ENCODE peak calls at places on chromosomes 7 and 10, in five cellular contexts. One of them, this sample, is unnamed.

GRCh38 chr10:83983578-83984255 is 155.6 kb upstream of the GHITM start:
- DNase-seq in lower lobe of right lung: no peak
- DNase-seq in heart left ventricle: no peak
- DNase-seq in stimulated activated CD8-positive, alpha-beta memory T cell treated with anti-CD3 and anti-CD28 coated beads, Interleukin-2, amount 100 ng/mL, for 48 hours: no peak
- DNase-seq in activated gamma-delta T cell treated with anti-CD3 and anti-CD28 coated beads, Interleukin-2, amount 50 U/mL, for 16 hours: no peak
- DNase-seq in this sample: no peak

GRCh38 chr10:89392974-89393373 is 551 bp downstream of the IFIT1 start:
- DNase-seq in activated gamma-delta T cell treated with anti-CD3 and anti-CD28 coated beads, Interleukin-2, amount 50 U/mL, for 16 hours: no peak
- DNase-seq in lower lobe of right lung: no peak
- DNase-seq in heart left ventricle: no peak
- DNase-seq in stimulated activated CD8-positive, alpha-beta memory T cell treated with anti-CD3 and anti-CD28 coated beads, Interleukin-2, amount 100 ng/mL, for 48 hours: no peak
- DNase-seq in this sample: no peak

GRCh38 chr7:74623135-74623534 is 34.4 kb upstream of the GTF2I start:
- DNase-seq in activated gamma-delta T cell treated with anti-CD3 and anti-CD28 coated beads, Interleukin-2, amount 50 U/mL, for 16 hours: no peak
- DNase-seq in heart left ventricle: no peak
- DNase-seq in lower lobe of right lung: no peak
- DNase-seq in stimulated activated CD8-positive, alpha-beta memory T cell treated with anti-CD3 and anti-CD28 coated beads, Interleukin-2, amount 100 ng/mL, for 48 hours: no peak
- DNase-seq in this sample: no peak

GRCh38 chr7:69932034-69932628 is 333.9 kb downstream of the AUTS2 start:
- DNase-seq in heart left ventricle: no peak
- DNase-seq in activated gamma-delta T cell treated with anti-CD3 and anti-CD28 coated beads, Interleukin-2, amount 50 U/mL, for 16 hours: no peak
- DNase-seq in stimulated activated CD8-positive, alpha-beta memory T cell treated with anti-CD3 and anti-CD28 coated beads, Interleukin-2, amount 100 ng/mL, for 48 hours: no peak
- DNase-seq in lower lobe of right lung: no peak
- DNase-seq in this sample: peak

GRCh38 chr10:117169480-117169879 is 27.8 kb upstream of the KCNK18 start:
- DNase-seq in activated gamma-delta T cell treated with anti-CD3 and anti-CD28 coated beads, Interleukin-2, amount 50 U/mL, for 16 hours: no peak
- DNase-seq in lower lobe of right lung: no peak
- DNase-seq in stimulated activated CD8-positive, alpha-beta memory T cell treated with anti-CD3 and anti-CD28 coated beads, Interleukin-2, amount 100 ng/mL, for 48 hours: no peak
- DNase-seq in heart left ventricle: no peak
- DNase-seq in this sample: no peak

GRCh38 chr7:3233301-3233700 is 67.8 kb upstream of the SDK1 start:
- DNase-seq in activated gamma-delta T cell treated with anti-CD3 and anti-CD28 coated beads, Interleukin-2, amount 50 U/mL, for 16 hours: no peak
- DNase-seq in heart left ventricle: no peak
- DNase-seq in stimulated activated CD8-positive, alpha-beta memory T cell treated with anti-CD3 and anti-CD28 coated beads, Interleukin-2, amount 100 ng/mL, for 48 hours: no peak
- DNase-seq in lower lobe of right lung: no peak
- DNase-seq in this sample: no peak

GRCh38 chr10:99536400-99537254 is 3.9 kb downstream of the NKX2-3 start:
- DNase-seq in activated gamma-delta T cell treated with anti-CD3 and anti-CD28 coated beads, Interleukin-2, amount 50 U/mL, for 16 hours: no peak
- DNase-seq in heart left ventricle: no peak
- DNase-seq in stimulated activated CD8-positive, alpha-beta memory T cell treated with anti-CD3 and anti-CD28 coated beads, Interleukin-2, amount 100 ng/mL, for 48 hours: no peak
- DNase-seq in lower lobe of right lung: no peak
- DNase-seq in this sample: no peak

GRCh38 chr10:104521901-104522827 is 118.9 kb upstream of the SORCS3 start:
- DNase-seq in stimulated activated CD8-positive, alpha-beta memory T cell treated with anti-CD3 and anti-CD28 coated beads, Interleukin-2, amount 100 ng/mL, for 48 hours: no peak
- DNase-seq in lower lobe of right lung: no peak
- DNase-seq in heart left ventricle: peak
- DNase-seq in activated gamma-delta T cell treated with anti-CD3 and anti-CD28 coated beads, Interleukin-2, amount 50 U/mL, for 16 hours: no peak
- DNase-seq in this sample: peak

GRCh38 chr10:51214897-51215227 is 140.6 kb downstream of the PRKG1 start:
- DNase-seq in heart left ventricle: no peak
- DNase-seq in stimulated activated CD8-positive, alpha-beta memory T cell treated with anti-CD3 and anti-CD28 coated beads, Interleukin-2, amount 100 ng/mL, for 48 hours: no peak
- DNase-seq in lower lobe of right lung: no peak
- DNase-seq in activated gamma-delta T cell treated with anti-CD3 and anti-CD28 coated beads, Interleukin-2, amount 50 U/mL, for 16 hours: no peak
- DNase-seq in this sample: no peak

GRCh38 chr7:43535031-43535451 is 47.9 kb upstream of the STK17A start:
- DNase-seq in lower lobe of right lung: no peak
- DNase-seq in stimulated activated CD8-positive, alpha-beta memory T cell treated with anti-CD3 and anti-CD28 coated beads, Interleukin-2, amount 100 ng/mL, for 48 hours: no peak
- DNase-seq in heart left ventricle: no peak
- DNase-seq in activated gamma-delta T cell treated with anti-CD3 and anti-CD28 coated beads, Interleukin-2, amount 50 U/mL, for 16 hours: no peak
- DNase-seq in this sample: no peak

This sample was measured in head of caudate nucleus.